ENCODE peak calls at places on chromosomes 2 and 18, in nine cellular contexts. One of them, this sample, is unnamed.

GRCh38 chr2:3265981-3266726 is 111.5 kb downstream of the EIPR1 start:
- DNase-seq in HT1080: no peak
- DNase-seq in H9: peak
- DNase-seq in retina: peak
- DNase-seq in AG09319: no peak
- DNase-seq in left lung: no peak
- DNase-seq in naive B cell: no peak
- DNase-seq in germinal center: no peak
- DNase-seq in Peyer's patch: peak
- DNase-seq in this sample: no peak

GRCh38 chr2:65548571-65549261 is 116.3 kb upstream of the SPRED2 start:
- DNase-seq in HT1080: no peak
- DNase-seq in H9: no peak
- DNase-seq in retina: no peak
- DNase-seq in AG09319: no peak
- DNase-seq in left lung: no peak
- DNase-seq in naive B cell: no peak
- DNase-seq in germinal center: no peak
- DNase-seq in Peyer's patch: no peak
- DNase-seq in this sample: no peak

GRCh38 chr2:131034122-131035051 is 58.9 kb downstream of the FAM168B start:
- DNase-seq in HT1080: no peak
- DNase-seq in H9: no peak
- DNase-seq in retina: peak
- DNase-seq in AG09319: no peak
- DNase-seq in left lung: no peak
- DNase-seq in naive B cell: no peak
- DNase-seq in germinal center: no peak
- DNase-seq in Peyer's patch: no peak
- DNase-seq in this sample: no peak

GRCh38 chr18:50183556-50183955 is 11.4 kb downstream of the MYO5B start:
- DNase-seq in HT1080: peak
- DNase-seq in H9: peak
- DNase-seq in retina: no peak
- DNase-seq in AG09319: no peak
- DNase-seq in left lung: no peak
- DNase-seq in naive B cell: no peak
- DNase-seq in germinal center: no peak
- DNase-seq in Peyer's patch: no peak
- DNase-seq in this sample: no peak

GRCh38 chr2:240794178-240794721 is 25.8 kb downstream of the KIF1A start:
- DNase-seq in HT1080: no peak
- DNase-seq in H9: no peak
- DNase-seq in retina: no peak
- DNase-seq in AG09319: no peak
- DNase-seq in left lung: no peak
- DNase-seq in naive B cell: no peak
- DNase-seq in germinal center: no peak
- DNase-seq in Peyer's patch: peak
- DNase-seq in this sample: no peak

GRCh38 chr2:177799531-177799930 is 273.0 kb downstream of the PDE11A start:
- DNase-seq in HT1080: peak
- DNase-seq in H9: peak
- DNase-seq in retina: peak
- DNase-seq in AG09319: no peak
- DNase-seq in left lung: no peak
- DNase-seq in naive B cell: no peak
- DNase-seq in germinal center: no peak
- DNase-seq in Peyer's patch: no peak
- DNase-seq in this sample: no peak

GRCh38 chr2:120611961-120612360 is 123.7 kb upstream of the GLI2 start:
- DNase-seq in HT1080: no peak
- DNase-seq in H9: no peak
- DNase-seq in retina: no peak
- DNase-seq in AG09319: no peak
- DNase-seq in left lung: no peak
- DNase-seq in naive B cell: no peak
- DNase-seq in germinal center: no peak
- DNase-seq in Peyer's patch: no peak
- DNase-seq in this sample: no peak

GRCh38 chr2:217978536-217979150 is 24.2 kb downstream of the TNS1 start:
- DNase-seq in HT1080: no peak
- DNase-seq in H9: peak
- DNase-seq in retina: no peak
- DNase-seq in AG09319: no peak
- DNase-seq in left lung: no peak
- DNase-seq in naive B cell: no peak
- DNase-seq in germinal center: no peak
- DNase-seq in Peyer's patch: peak
- DNase-seq in this sample: no peak